ENCODE peak calls at places on chromosome 9, in ten cellular contexts. T, D, N, L, G, A, R, B, Y and I are unnamed samples.

GRCh38 chr9:115000217-115000639 is 69.8 kb upstream of the TNFSF8 start:
- DNase-seq in G (no peak), N (no peak), A (peak; percentile 90), T (no peak), R (no peak), B (no peak), L (no peak), Y (peak; percentile 17), D (no peak), I (no peak)

GRCh38 chr9:119707228-119707627 is 338.0 kb upstream of the BRINP1 start:
- DNase-seq in T (no peak), R (no peak), L (no peak), N (no peak), B (no peak), D (no peak), Y (no peak), G (no peak), A (no peak), I (no peak)

GRCh38 chr9:120416816-120417427 is 163.0 kb downstream of the CDK5RAP2 start:
- DNase-seq in R (no peak), Y (no peak), D (no peak), B (no peak), A (no peak), G (no peak), L (no peak), N (no peak), T (no peak), I (no peak)

GRCh38 chr9:122374885-122375420 is 4.1 kb downstream of the PTGS1 start:
- DNase-seq in A (peak; percentile 41), B (peak; percentile 77), R (no peak), Y (no peak), L (no peak), T (no peak), G (no peak), N (peak; percentile 63), D (no peak), I (no peak)

GRCh38 chr9:133927041-133927440 is 65.1 kb downstream of the VAV2 start:
- DNase-seq in T (no peak), L (no peak), A (no peak), D (no peak), R (no peak), Y (no peak), B (no peak), G (no peak), N (no peak), I (no peak)

GRCh38 chr9:92947268-92948031 is at the start of gene FGD3:
- DNase-seq in A (peak; percentile 76), Y (no peak), D (no peak), N (no peak), G (peak; percentile 34), L (no peak), B (no peak), T (no peak), R (peak; percentile 16), I (peak; percentile 80)

GRCh38 chr9:131334568-131335105 is 45.1 kb downstream of the PLPP7 start:
- DNase-seq in L (no peak), D (no peak), A (peak; percentile 90), T (no peak), Y (peak; percentile 29), R (no peak), B (peak; percentile 85), G (no peak), N (no peak), I (peak; percentile 70)

GRCh38 chr9:128863647-128864046 is 18.1 kb downstream of the KYAT1 start:
- DNase-seq in Y (no peak), L (peak; percentile 61), R (peak; percentile 68), B (peak; percentile 65), A (peak; percentile 86), T (no peak), G (peak; percentile 81), N (peak; percentile 91), D (peak; percentile 82), I (peak; percentile 89)

GRCh38 chr9:5622019-5622418 is 6.9 kb upstream of the RIC1 start:
- DNase-seq in B (no peak), T (no peak), A (no peak), G (no peak), Y (no peak), D (no peak), R (peak; percentile 60), L (no peak), N (no peak), I (no peak)

GRCh38 chr9:131738838-131739191 is 1.1 kb downstream of the RAPGEF1 start:
- DNase-seq in G (no peak), B (no peak), Y (no peak), N (no peak), T (no peak), D (no peak), A (peak; percentile 52), R (peak; percentile 52), L (no peak), I (no peak)

GRCh38 chr9:97315550-97315949 is 8.1 kb downstream of the CCDC180 start:
- DNase-seq in N (no peak), D (no peak), R (no peak), Y (no peak), A (no peak), T (no peak), L (no peak), B (no peak), G (no peak), I (no peak)

GRCh38 chr9:11931109-11931508 is 762.1 kb upstream of the TYRP1 start:
- DNase-seq in G (no peak), B (no peak), D (no peak), T (no peak), A (no peak), R (no peak), N (no peak), L (no peak), Y (no peak), I (no peak)

GRCh38 chr9:9246726-9247125 is 1366.1 kb downstream of the PTPRD start:
- DNase-seq in R (no peak), L (no peak), A (no peak), T (no peak), Y (no peak), B (no peak), D (no peak), G (no peak), N (no peak), I (no peak)

GRCh38 chr9:129811967-129812363 is 9.0 kb downstream of the TOR1B start:
- DNase-seq in B (no peak), D (no peak), Y (no peak), N (no peak), R (no peak), A (peak; percentile 95), T (no peak), G (no peak), L (no peak), I (peak; percentile 76)

GRCh38 chr9:100011062-100011681 is 87.6 kb downstream of the ERP44 start:
- DNase-seq in D (peak; percentile 3), L (no peak), T (no peak), N (no peak), A (peak; percentile 79), G (peak; percentile 23), R (peak; percentile 41), B (no peak), Y (no peak), I (peak; percentile 46)

GRCh38 chr9:113590389-113590788 is 126.9 kb downstream of the RGS3 start:
- DNase-seq in N (no peak), Y (no peak), L (no peak), B (no peak), D (no peak), A (no peak), R (no peak), T (no peak), G (no peak), I (no peak)

GRCh38 chr9:1050125-1050895 is at the start of gene DMRT2:
- DNase-seq in R (peak; percentile 95), G (no peak), T (peak; percentile 67), B (peak; percentile 84), Y (peak; percentile 92), D (no peak), A (peak; percentile 85), L (peak; percentile 87), N (peak; percentile 56), I (no peak)

GRCh38 chr9:73775757-73776156 is 624.1 kb downstream of the ANXA1 start:
- DNase-seq in L (no peak), A (no peak), R (no peak), Y (no peak), D (no peak), G (no peak), T (no peak), N (no peak), B (no peak), I (no peak)

GRCh38 chr9:22617156-22617555 is 170.5 kb downstream of the DMRTA1 start:
- DNase-seq in R (no peak), N (no peak), L (no peak), T (no peak), A (peak; percentile 1), D (no peak), Y (no peak), G (no peak), B (no peak), I (no peak)

GRCh38 chr9:92736816-92737606 is 27.6 kb downstream of the BICD2 start:
- DNase-seq in T (no peak), A (peak; percentile 4), R (no peak), Y (no peak), L (no peak), B (no peak), D (no peak), N (no peak), G (no peak), I (no peak)

GRCh38 chr9:131038256-131039128 is 29.5 kb downstream of the LAMC3 start:
- DNase-seq in L (no peak), G (no peak), Y (no peak), T (no peak), N (no peak), D (no peak), A (no peak), B (no peak), R (no peak), I (no peak)

GRCh38 chr9:31045810-31046209 is 1338.6 kb upstream of the ACO1 start:
- DNase-seq in Y (no peak), D (no peak), R (no peak), G (no peak), A (no peak), B (no peak), T (no peak), L (no peak), N (no peak), I (no peak)